ENCODE peak calls at places on chromosomes 2 and 18, in six cellular contexts. N is stimulated activated CD4-positive, alpha-beta T cell treated with anti-CD3 and anti-CD28 coated beads, Interleukin-12 subunit alpha, Interleukin-12 subunit beta, amount 100 ng/mL, for 48 hours; T is sciatic nerve; S is A549; P is activated CD4-positive, alpha-beta T cell treated with anti-CD3 and anti-CD28 coated beads for 1 hour; R is AG09319. W is an unnamed sample.

GRCh38 chr2:98334439-98335078 is 11.7 kb upstream of the CNGA3 start:
- DNase-seq in N (no peak), T (no peak), S (peak), P (no peak), R (peak), W (no peak)

GRCh38 chr18:58862851-58863538 is 1.7 kb upstream of the ZNF532 start:
- DNase-seq in N (no peak), T (peak), S (peak), P (no peak), R (no peak), W (no peak)

GRCh38 chr2:232843860-232844259 is 26.2 kb upstream of the SNORC start:
- DNase-seq in N (no peak), T (no peak), S (no peak), P (no peak), R (no peak), W (no peak)

GRCh38 chr18:9433616-9434239 is 41.6 kb upstream of the RALBP1 start:
- DNase-seq in N (no peak), T (no peak), S (no peak), P (no peak), R (no peak), W (no peak)

GRCh38 chr2:207632575-207633492 is 7.6 kb upstream of the METTL21A start:
- DNase-seq in N (no peak), T (no peak), S (peak), P (no peak), R (no peak), W (no peak)

GRCh38 chr2:161112885-161113284 is 47.3 kb upstream of the TANK start:
- DNase-seq in N (no peak), T (no peak), S (no peak), P (no peak), R (no peak), W (no peak)

GRCh38 chr2:205280630-205281225 is 401.6 kb upstream of the NRP2 start:
- DNase-seq in N (no peak), T (no peak), S (no peak), P (no peak), R (no peak), W (no peak)

GRCh38 chr2:231601356-231602229 is 8.9 kb downstream of the TEX44 start:
- DNase-seq in N (peak), T (peak), S (peak), P (peak), R (no peak), W (peak)

GRCh38 chr2:177165731-177166711 is 46.6 kb upstream of the HNRNPA3 start:
- DNase-seq in N (no peak), T (no peak), S (peak), P (no peak), R (no peak), W (no peak)

GRCh38 chr2:197798187-197798586 is 6.2 kb upstream of the PLCL1 start:
- DNase-seq in N (no peak), T (no peak), S (no peak), P (no peak), R (no peak), W (no peak)

GRCh38 chr2:216283038-216283900 is 89.0 kb downstream of the MARCHF4 start:
- DNase-seq in N (peak), T (no peak), S (peak), P (no peak), R (no peak), W (no peak)

GRCh38 chr2:38581193-38582147 is 21.3 kb downstream of the HNRNPLL start:
- DNase-seq in N (peak), T (no peak), S (peak), P (peak), R (peak), W (peak)

GRCh38 chr2:113889471-113890252 is at the start of gene ACTR3:
- DNase-seq in N (peak), T (peak), S (peak), P (peak), R (peak), W (peak)

GRCh38 chr18:53946561-53946960 is 277.9 kb downstream of the MBD2 start:
- DNase-seq in N (no peak), T (no peak), S (no peak), P (no peak), R (no peak), W (no peak)

GRCh38 chr18:31591628-31592027 is at the start of gene TTR:
- DNase-seq in N (no peak), T (no peak), S (no peak), P (no peak), R (no peak), W (no peak)

GRCh38 chr2:1360132-1360531 is 53.1 kb upstream of the TPO start:
- DNase-seq in N (no peak), T (no peak), S (no peak), P (no peak), R (no peak), W (no peak)

GRCh38 chr2:3784731-3785130 is 81.4 kb downstream of the DCDC2C start:
- DNase-seq in N (no peak), T (no peak), S (no peak), P (no peak), R (no peak), W (no peak)

GRCh38 chr18:76495435-76496199 is 575 bp upstream of the ZNF516 start:
- DNase-seq in N (peak), T (peak), S (peak), P (no peak), R (no peak), W (no peak)

GRCh38 chr2:45173513-45173912 is 164.3 kb upstream of the SIX2 start:
- DNase-seq in N (no peak), T (no peak), S (peak), P (no peak), R (peak), W (no peak)

GRCh38 chr2:239035361-239035814 is 187.5 kb downstream of the TWIST2 start:
- DNase-seq in N (peak), T (peak), S (no peak), P (peak), R (no peak), W (no peak)

GRCh38 chr2:122634261-122634660 is 878.8 kb downstream of the TSN start:
- DNase-seq in N (no peak), T (no peak), S (peak), P (no peak), R (peak), W (peak)

GRCh38 chr2:168685619-168686453 is 116.6 kb upstream of the NOSTRIN start:
- DNase-seq in N (no peak), T (no peak), S (no peak), P (no peak), R (no peak), W (no peak)

GRCh38 chr2:20249170-20249569 is 24.2 kb upstream of the SDC1 start:
- DNase-seq in N (no peak), T (no peak), S (no peak), P (no peak), R (no peak), W (no peak)

GRCh38 chr2:45763256-45763655 is 111.8 kb downstream of the PRKCE start:
- DNase-seq in N (no peak), T (no peak), S (no peak), P (no peak), R (no peak), W (no peak)

GRCh38 chr2:203659650-203660049 is 46.8 kb upstream of the CD28 start:
- DNase-seq in N (no peak), T (no peak), S (no peak), P (no peak), R (no peak), W (no peak)

GRCh38 chr2:215188078-215188477 is 49.7 kb upstream of the ABCA12 start:
- DNase-seq in N (no peak), T (no peak), S (no peak), P (no peak), R (no peak), W (no peak)

GRCh38 chr2:19632327-19633040 is 269.3 kb downstream of the TTC32 start:
- DNase-seq in N (no peak), T (no peak), S (no peak), P (no peak), R (no peak), W (no peak)

GRCh38 chr2:190382851-190383250 is 25.3 kb upstream of the MFSD6 start:
- DNase-seq in N (peak), T (no peak), S (peak), P (no peak), R (no peak), W (peak)

W was measured in smooth muscle cell of the brain vasculature.